ENCODE peak calls at places on chromosomes 12 and 14, in five cellular contexts. One of them, this sample, is unnamed.

GRCh38 chr12:127592278-127592677 is 674.7 kb upstream of the TMEM132C start:
- DNase-seq in AG10803: no peak
- DNase-seq in GM23338: no peak
- DNase-seq in CD8-positive, alpha-beta T cell: no peak
- DNase-seq in Caco-2: no peak
- DNase-seq in this sample: no peak

GRCh38 chr12:76781321-76781720 is 17.4 kb downstream of the ZDHHC17 start:
- DNase-seq in Caco-2: no peak
- DNase-seq in GM23338: peak
- DNase-seq in CD8-positive, alpha-beta T cell: no peak
- DNase-seq in AG10803: no peak
- DNase-seq in this sample: no peak

GRCh38 chr14:76089151-76089550 is 62.6 kb upstream of the GPATCH2L start:
- DNase-seq in GM23338: no peak
- DNase-seq in AG10803: no peak
- DNase-seq in CD8-positive, alpha-beta T cell: no peak
- DNase-seq in Caco-2: no peak
- DNase-seq in this sample: no peak

GRCh38 chr12:15158114-15158513 is 63.1 kb downstream of the RERG start:
- DNase-seq in AG10803: no peak
- DNase-seq in GM23338: no peak
- DNase-seq in Caco-2: no peak
- DNase-seq in CD8-positive, alpha-beta T cell: no peak
- DNase-seq in this sample: no peak

GRCh38 chr12:120689397-120690082 is 2.6 kb downstream of the MLEC start:
- DNase-seq in Caco-2: no peak
- DNase-seq in GM23338: peak
- DNase-seq in AG10803: no peak
- DNase-seq in CD8-positive, alpha-beta T cell: no peak
- DNase-seq in this sample: no peak

GRCh38 chr12:8033153-8034044 is 883 bp downstream of the FOXJ2 start:
- DNase-seq in GM23338: peak
- DNase-seq in AG10803: peak
- DNase-seq in CD8-positive, alpha-beta T cell: peak
- DNase-seq in Caco-2: peak
- DNase-seq in this sample: no peak

GRCh38 chr12:10867381-10867780 is 16.7 kb downstream of the PRH1 start:
- DNase-seq in CD8-positive, alpha-beta T cell: no peak
- DNase-seq in Caco-2: peak
- DNase-seq in GM23338: peak
- DNase-seq in AG10803: no peak
- DNase-seq in this sample: no peak

GRCh38 chr14:90159147-90159546 is 97.2 kb upstream of the PSMC1 start:
- DNase-seq in AG10803: no peak
- DNase-seq in Caco-2: no peak
- DNase-seq in GM23338: no peak
- DNase-seq in CD8-positive, alpha-beta T cell: no peak
- DNase-seq in this sample: no peak

GRCh38 chr12:132558861-132559623 is 51.3 kb downstream of the LRCOL1 start:
- DNase-seq in Caco-2: no peak
- DNase-seq in AG10803: no peak
- DNase-seq in GM23338: no peak
- DNase-seq in CD8-positive, alpha-beta T cell: no peak
- DNase-seq in this sample: no peak

GRCh38 chr12:3302406-3303041 is 188.5 kb upstream of the PRMT8 start:
- DNase-seq in AG10803: peak
- DNase-seq in CD8-positive, alpha-beta T cell: no peak
- DNase-seq in GM23338: no peak
- DNase-seq in Caco-2: no peak
- DNase-seq in this sample: no peak

GRCh38 chr14:92693998-92694780 is 54.2 kb downstream of the LGMN start:
- DNase-seq in CD8-positive, alpha-beta T cell: no peak
- DNase-seq in Caco-2: no peak
- DNase-seq in AG10803: no peak
- DNase-seq in GM23338: no peak
- DNase-seq in this sample: peak

GRCh38 chr12:52006726-52007157 is at the start of gene TAMALIN:
- DNase-seq in AG10803: peak
- DNase-seq in CD8-positive, alpha-beta T cell: peak
- DNase-seq in GM23338: peak
- DNase-seq in Caco-2: no peak
- DNase-seq in this sample: no peak

GRCh38 chr14:41605550-41606248 is 977 bp upstream of the LRFN5 start:
- DNase-seq in Caco-2: no peak
- DNase-seq in GM23338: peak
- DNase-seq in CD8-positive, alpha-beta T cell: no peak
- DNase-seq in AG10803: peak
- DNase-seq in this sample: peak

GRCh38 chr12:3252416-3252815 is 175.2 kb downstream of the TSPAN9 start:
- DNase-seq in CD8-positive, alpha-beta T cell: no peak
- DNase-seq in AG10803: peak
- DNase-seq in GM23338: no peak
- DNase-seq in Caco-2: no peak
- DNase-seq in this sample: no peak

GRCh38 chr12:58148405-58148804 is 207.0 kb downstream of the ATP23 start:
- DNase-seq in Caco-2: no peak
- DNase-seq in GM23338: no peak
- DNase-seq in CD8-positive, alpha-beta T cell: no peak
- DNase-seq in AG10803: peak
- DNase-seq in this sample: no peak

GRCh38 chr12:12919666-12920435 is 28.5 kb downstream of the GPRC5A start:
- DNase-seq in Caco-2: no peak
- DNase-seq in GM23338: no peak
- DNase-seq in AG10803: peak
- DNase-seq in CD8-positive, alpha-beta T cell: no peak
- DNase-seq in this sample: no peak

GRCh38 chr12:64160021-64160717 is 61.9 kb downstream of the KICS2 start:
- DNase-seq in AG10803: peak
- DNase-seq in Caco-2: no peak
- DNase-seq in GM23338: no peak
- DNase-seq in CD8-positive, alpha-beta T cell: no peak
- DNase-seq in this sample: no peak

GRCh38 chr14:98816195-98816594 is 455.8 kb downstream of the BCL11B start:
- DNase-seq in AG10803: no peak
- DNase-seq in CD8-positive, alpha-beta T cell: no peak
- DNase-seq in Caco-2: no peak
- DNase-seq in GM23338: no peak
- DNase-seq in this sample: no peak

DNA sequence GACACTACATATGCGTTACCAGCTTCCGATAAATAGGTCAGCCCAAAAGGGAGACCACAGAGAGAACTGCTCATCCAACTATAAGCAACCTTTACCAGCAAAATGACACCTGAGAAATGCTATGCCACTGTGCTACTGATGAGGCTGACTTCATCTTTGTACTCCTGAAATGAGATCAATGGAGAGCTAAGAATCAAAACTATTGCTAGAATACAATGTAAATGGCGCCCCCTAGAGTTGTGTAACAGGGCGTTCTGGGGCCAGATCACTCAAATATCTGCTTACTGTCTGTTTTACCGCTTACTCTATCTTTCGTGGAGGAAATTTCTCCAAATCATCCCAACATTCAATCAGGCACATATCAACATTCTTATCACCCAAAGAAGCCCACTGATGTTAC is 4.6 kb downstream of the ZNF384 start:
- DNase-seq in AG10803: no peak
- DNase-seq in GM23338: peak
- DNase-seq in Caco-2: peak
- DNase-seq in CD8-positive, alpha-beta T cell: peak
- DNase-seq in this sample: no peak
- TF ChIP-seq CTCF in AG10803: peak
- TF ChIP-seq CTCF in GM23338: peak
- TF ChIP-seq CTCF in Caco-2: peak
- TF ChIP-seq CTCF in CD8-positive, alpha-beta T cell: peak
- TF ChIP-seq CTCF in this sample: peak

GRCh38 chr12:19183121-19183838 is 53.7 kb downstream of the PLEKHA5 start:
- DNase-seq in CD8-positive, alpha-beta T cell: no peak
- DNase-seq in Caco-2: no peak
- DNase-seq in AG10803: peak
- DNase-seq in GM23338: peak
- DNase-seq in this sample: no peak
- TF ChIP-seq CTCF in CD8-positive, alpha-beta T cell: no peak
- TF ChIP-seq CTCF in Caco-2: no peak
- TF ChIP-seq CTCF in AG10803: peak
- TF ChIP-seq CTCF in GM23338: peak
- TF ChIP-seq CTCF in this sample: peak

GRCh38 chr14:104157303-104157928 is 19.0 kb downstream of the KIF26A start:
- DNase-seq in Caco-2: no peak
- DNase-seq in CD8-positive, alpha-beta T cell: no peak
- DNase-seq in GM23338: no peak
- DNase-seq in AG10803: no peak
- DNase-seq in this sample: no peak
- TF ChIP-seq CTCF in Caco-2: no peak
- TF ChIP-seq CTCF in CD8-positive, alpha-beta T cell: no peak
- TF ChIP-seq CTCF in GM23338: peak
- TF ChIP-seq CTCF in AG10803: no peak
- TF ChIP-seq CTCF in this sample: peak

GRCh38 chr12:109934026-109934425 is 34.0 kb downstream of the TCHP start:
- DNase-seq in CD8-positive, alpha-beta T cell: no peak
- DNase-seq in AG10803: peak
- DNase-seq in GM23338: peak
- DNase-seq in Caco-2: peak
- DNase-seq in this sample: no peak
- TF ChIP-seq CTCF in CD8-positive, alpha-beta T cell: no peak
- TF ChIP-seq CTCF in AG10803: peak
- TF ChIP-seq CTCF in GM23338: peak
- TF ChIP-seq CTCF in Caco-2: peak
- TF ChIP-seq CTCF in this sample: peak

GRCh38 chr14:60510976-60511599 is 2.1 kb downstream of the SIX6 start:
- DNase-seq in AG10803: no peak
- DNase-seq in Caco-2: no peak
- DNase-seq in CD8-positive, alpha-beta T cell: no peak
- DNase-seq in GM23338: peak
- DNase-seq in this sample: peak

GRCh38 chr14:60512952-60513554 is 4.1 kb downstream of the SIX6 start:
- DNase-seq in Caco-2: no peak
- DNase-seq in CD8-positive, alpha-beta T cell: no peak
- DNase-seq in GM23338: peak
- DNase-seq in AG10803: no peak
- DNase-seq in this sample: no peak

GRCh38 chr14:60515696-60516284 is 6.8 kb downstream of the SIX6 start:
- DNase-seq in Caco-2: no peak
- DNase-seq in GM23338: peak
- DNase-seq in CD8-positive, alpha-beta T cell: no peak
- DNase-seq in AG10803: no peak
- DNase-seq in this sample: peak

GRCh38 chr14:60515244-60515695 is 6.3 kb downstream of the SIX6 start:
- DNase-seq in GM23338: peak
- DNase-seq in Caco-2: no peak
- DNase-seq in CD8-positive, alpha-beta T cell: no peak
- DNase-seq in AG10803: no peak
- DNase-seq in this sample: peak

GRCh38 chr14:60514378-60515243 is 5.7 kb downstream of the SIX6 start:
- DNase-seq in Caco-2: no peak
- DNase-seq in CD8-positive, alpha-beta T cell: no peak
- DNase-seq in GM23338: peak
- DNase-seq in AG10803: no peak
- DNase-seq in this sample: no peak
- TF ChIP-seq CTCF in Caco-2: no peak
- TF ChIP-seq CTCF in CD8-positive, alpha-beta T cell: peak
- TF ChIP-seq CTCF in GM23338: peak
- TF ChIP-seq CTCF in AG10803: no peak
- TF ChIP-seq CTCF in this sample: peak

GRCh38 chr14:37596790-37597189 is 1.4 kb downstream of the TTC6 start:
- DNase-seq in GM23338: no peak
- DNase-seq in Caco-2: no peak
- DNase-seq in CD8-positive, alpha-beta T cell: no peak
- DNase-seq in AG10803: no peak
- DNase-seq in this sample: no peak
- TF ChIP-seq CTCF in GM23338: no peak
- TF ChIP-seq CTCF in Caco-2: no peak
- TF ChIP-seq CTCF in CD8-positive, alpha-beta T cell: no peak
- TF ChIP-seq CTCF in AG10803: no peak
- TF ChIP-seq CTCF in this sample: no peak

DNA sequence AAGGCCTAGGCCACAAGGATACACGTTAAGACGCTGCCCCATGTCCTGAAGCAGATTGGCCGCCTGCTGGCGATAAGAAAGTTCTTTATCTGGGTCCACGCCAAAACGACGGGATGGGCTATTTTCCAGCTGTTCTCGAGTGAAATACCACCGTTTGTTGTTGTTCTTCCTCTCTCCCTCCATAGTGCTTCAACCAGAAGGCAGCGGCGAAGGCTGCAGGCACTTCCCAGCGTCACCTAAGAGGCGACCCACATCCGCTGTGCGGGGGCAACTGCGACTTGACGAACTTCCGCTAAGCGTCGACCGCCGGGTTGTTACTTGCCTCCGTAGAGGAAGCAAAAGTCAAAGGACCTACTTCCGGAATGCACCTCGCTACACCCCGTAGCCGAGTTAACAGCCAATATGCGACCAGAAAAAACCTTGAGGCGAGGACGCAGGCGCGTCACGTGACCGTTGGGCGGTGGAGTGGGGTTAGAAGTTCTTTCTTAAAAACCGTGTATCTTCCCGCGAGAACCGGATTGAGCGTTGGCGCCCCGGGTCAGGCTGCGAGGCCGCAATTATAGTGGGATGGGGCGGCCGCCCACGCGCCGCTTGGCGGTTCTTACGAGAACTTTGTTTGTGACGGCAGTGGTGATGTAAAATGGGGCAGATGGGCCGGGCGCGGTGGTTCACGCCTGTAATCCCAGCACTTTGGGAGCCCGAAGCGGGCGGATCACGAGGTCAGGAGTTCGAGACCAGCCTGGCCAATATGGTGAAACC is at the start of gene CCNT1:
- DNase-seq in Caco-2: peak
- DNase-seq in GM23338: peak
- DNase-seq in AG10803: peak
- DNase-seq in CD8-positive, alpha-beta T cell: peak
- DNase-seq in this sample: peak
- TF ChIP-seq CTCF in Caco-2: no peak
- TF ChIP-seq CTCF in GM23338: peak
- TF ChIP-seq CTCF in AG10803: peak
- TF ChIP-seq CTCF in CD8-positive, alpha-beta T cell: no peak
- TF ChIP-seq CTCF in this sample: peak

DNA sequence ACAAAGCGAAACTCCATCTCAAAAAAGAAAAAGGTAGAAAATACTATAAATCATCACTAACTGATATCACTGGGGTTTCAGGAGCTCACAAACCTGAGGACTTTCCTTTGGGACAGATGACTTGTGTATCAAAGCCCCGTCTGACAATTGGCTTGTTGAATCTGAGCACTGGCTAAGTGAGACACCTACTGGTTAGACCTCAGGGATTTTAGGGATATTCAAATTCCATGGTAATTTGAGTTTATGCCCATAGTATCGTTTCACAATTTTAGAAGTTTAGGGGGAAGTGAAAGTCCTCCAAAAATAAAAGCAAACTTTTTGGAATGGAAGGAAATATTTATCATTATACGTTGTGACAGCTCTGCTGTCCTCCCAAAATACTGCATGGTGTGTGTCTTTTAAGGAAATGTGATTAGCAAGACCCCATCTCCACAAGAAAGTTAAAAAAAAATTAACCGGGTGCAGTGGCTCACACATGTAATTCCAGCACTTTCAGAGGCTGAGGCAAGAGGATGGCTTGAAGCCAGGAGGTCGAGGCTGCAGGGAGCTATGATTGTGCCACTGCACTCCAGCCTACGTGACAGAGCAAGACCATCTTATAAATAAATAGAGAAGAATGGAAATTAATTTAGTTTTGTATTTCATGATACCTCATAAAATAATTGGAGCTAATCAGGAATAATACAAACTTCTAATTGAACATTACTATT is 49.2 kb downstream of the FBXL14 start:
- DNase-seq in GM23338: peak
- DNase-seq in AG10803: peak
- DNase-seq in Caco-2: no peak
- DNase-seq in CD8-positive, alpha-beta T cell: no peak
- DNase-seq in this sample: no peak
- TF ChIP-seq CTCF in GM23338: peak
- TF ChIP-seq CTCF in AG10803: peak
- TF ChIP-seq CTCF in Caco-2: peak
- TF ChIP-seq CTCF in CD8-positive, alpha-beta T cell: no peak
- TF ChIP-seq CTCF in this sample: peak

This sample was measured in chondrocyte.